ENCODE peak calls at places on chromosomes 7 and 10, in four cellular contexts. J is HL-60, B is GM12878, E is K562. N is an unnamed sample.

GRCh38 chr10:91022924-91023707 is 102.2 kb upstream of the ANKRD1 start:
- DNase-seq in E (no peak), J (no peak), B (no peak), N (no peak)

GRCh38 chr7:16753102-16753931 is at the start of gene TSPAN13:
- DNase-seq in J (peak; percentile 34), B (no peak), E (peak; percentile 95), N (peak; percentile 13)

GRCh38 chr7:4633012-4633411 is 49.1 kb upstream of the FOXK1 start:
- DNase-seq in E (peak; percentile 48), B (no peak), J (no peak), N (no peak)

GRCh38 chr7:111873963-111874693 is 311.8 kb upstream of the IMMP2L start:
- DNase-seq in J (no peak), B (no peak), E (no peak), N (no peak)

GRCh38 chr10:67282871-67283270 is 357.0 kb downstream of the LRRTM3 start:
- DNase-seq in B (no peak), J (no peak), E (no peak), N (no peak)

GRCh38 chr7:83930262-83930661 is 264.3 kb downstream of the SEMA3A start:
- DNase-seq in J (no peak), B (no peak), E (no peak), N (no peak)

GRCh38 chr10:62934258-62934657 is 118.1 kb upstream of the EGR2 start:
- DNase-seq in J (no peak), E (no peak), B (no peak), N (no peak)

GRCh38 chr7:157032128-157032527 is 21.7 kb upstream of the MNX1 start:
- DNase-seq in B (no peak), J (no peak), E (no peak), N (no peak)

GRCh38 chr7:26603631-26604030 is 260.8 kb downstream of the SKAP2 start:
- DNase-seq in J (no peak), E (no peak), B (no peak), N (no peak)

GRCh38 chr7:44955733-44956132 is 23.1 kb downstream of the MYO1G start:
- DNase-seq in J (no peak), B (no peak), E (peak; percentile 37), N (no peak)

GRCh38 chr10:35916791-35917190 is 274.7 kb upstream of the FZD8 start:
- DNase-seq in B (no peak), E (no peak), J (no peak), N (no peak)

GRCh38 chr10:72239409-72239808 is 23.3 kb upstream of the ASCC1 start:
- DNase-seq in B (no peak), E (no peak), J (no peak), N (no peak)

GRCh38 chr7:75644599-75644998 is 94.1 kb downstream of the HIP1 start:
- DNase-seq in E (peak; percentile 10), B (no peak), J (no peak), N (no peak)

GRCh38 chr7:47314728-47315601 is 266.9 kb downstream of the TNS3 start:
- DNase-seq in J (no peak), E (no peak), B (no peak), N (no peak)

GRCh38 chr10:31100662-31101061 is 69.0 kb upstream of the ZNF438 start:
- DNase-seq in B (no peak), E (no peak), J (no peak), N (no peak)

GRCh38 chr7:29639386-29639785 is 75.8 kb downstream of the PRR15 start:
- DNase-seq in J (no peak), E (no peak), B (no peak), N (no peak)

GRCh38 chr10:133465191-133465949 is 11.6 kb downstream of the SCART1 start:
- DNase-seq in J (no peak), B (no peak), E (no peak), N (no peak)

GRCh38 chr7:20804376-20804775 is 17.7 kb upstream of the SP8 start:
- DNase-seq in E (no peak), B (no peak), J (no peak), N (no peak)

GRCh38 chr7:112138453-112138852 is 67.7 kb downstream of the DOCK4 start:
- DNase-seq in B (no peak), J (no peak), E (no peak), N (no peak)

GRCh38 chr7:43535810-43536585 is 46.9 kb upstream of the STK17A start:
- DNase-seq in E (no peak), J (no peak), B (no peak), N (no peak)

GRCh38 chr10:26780793-26781601 is 79.8 kb downstream of the ABI1 start:
- DNase-seq in E (no peak), B (peak; percentile 69), J (no peak), N (no peak)

GRCh38 chr7:20268832-20269231 is 51.6 kb upstream of the MACC1 start:
- DNase-seq in E (no peak), B (no peak), J (no peak), N (no peak)

GRCh38 chr10:119370972-119371703 is 163.8 kb downstream of the GRK5 start:
- DNase-seq in B (no peak), E (no peak), J (no peak), N (no peak)

GRCh38 chr7:69577221-69577620 is 21.1 kb upstream of the AUTS2 start:
- DNase-seq in J (no peak), E (no peak), B (no peak), N (no peak)

GRCh38 chr10:33125522-33125921 is 167.5 kb upstream of the ITGB1 start:
- DNase-seq in B (no peak), J (no peak), E (no peak), N (no peak)

GRCh38 chr7:47496064-47496665 is 85.7 kb downstream of the TNS3 start:
- DNase-seq in J (no peak), B (no peak), E (no peak), N (no peak)

GRCh38 chr7:116786791-116787443 is 75.5 kb upstream of the CAPZA2 start:
- DNase-seq in J (peak; percentile 12), E (no peak), B (peak; percentile 58), N (peak; percentile 42)

GRCh38 chr10:127875916-127876315 is 16.8 kb downstream of the CLRN3 start:
- DNase-seq in E (no peak), B (no peak), J (no peak), N (no peak)

GRCh38 chr7:34747842-34748241 is 89.8 kb downstream of the NPSR1 start:
- DNase-seq in E (no peak), B (no peak), J (no peak), N (no peak)

GRCh38 chr7:107856806-107857540 is 34.0 kb upstream of the DLD start:
- DNase-seq in J (no peak), E (no peak), B (no peak), N (no peak)

GRCh38 chr7:39509912-39510311 is 56.3 kb upstream of the YAE1 start:
- DNase-seq in B (no peak), E (peak; percentile 28), J (no peak), N (no peak)

GRCh38 chr7:39501358-39501757 is 64.8 kb upstream of the YAE1 start:
- DNase-seq in E (no peak), J (no peak), B (no peak), N (no peak)

GRCh38 chr7:39509441-39509840 is 56.8 kb upstream of the YAE1 start:
- DNase-seq in B (no peak), J (no peak), E (no peak), N (no peak)

GRCh38 chr7:39507866-39508551 is 58.2 kb upstream of the YAE1 start:
- DNase-seq in J (peak; percentile 32), B (no peak), E (no peak), N (peak; percentile 2)

DNA sequence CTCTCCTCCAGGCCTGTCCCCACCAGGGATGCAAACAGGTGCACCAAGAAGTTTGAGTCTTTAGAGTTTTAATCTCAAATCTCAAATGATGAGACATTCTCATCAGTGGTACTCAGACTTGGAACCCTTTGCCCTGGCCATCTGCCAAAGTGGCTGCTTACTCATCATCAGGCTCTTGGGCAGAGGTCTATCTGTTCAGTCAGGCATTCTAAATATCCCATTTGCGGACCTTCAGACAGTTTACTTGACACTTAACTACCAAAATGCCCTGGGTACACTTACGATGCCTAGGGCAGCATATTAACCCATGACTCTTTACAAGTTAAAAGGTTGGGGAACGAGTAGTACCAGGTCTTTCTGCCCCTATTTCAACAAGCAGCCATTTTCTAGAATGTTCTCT is 61.2 kb upstream of the YAE1 start:
- DNase-seq in J (no peak), E (no peak), B (no peak), N (no peak)
- TF ChIP-seq SPI1 in J (no peak), E (no peak), B (no peak), N (no peak)

GRCh38 chr7:6344278-6344677 is 71.9 kb upstream of the CYTH3 start:
- DNase-seq in J (no peak), E (no peak), B (no peak), N (no peak)

GRCh38 chr7:6346581-6346980 is 74.2 kb upstream of the CYTH3 start:
- DNase-seq in J (no peak), E (no peak), B (no peak), N (no peak)

DNA sequence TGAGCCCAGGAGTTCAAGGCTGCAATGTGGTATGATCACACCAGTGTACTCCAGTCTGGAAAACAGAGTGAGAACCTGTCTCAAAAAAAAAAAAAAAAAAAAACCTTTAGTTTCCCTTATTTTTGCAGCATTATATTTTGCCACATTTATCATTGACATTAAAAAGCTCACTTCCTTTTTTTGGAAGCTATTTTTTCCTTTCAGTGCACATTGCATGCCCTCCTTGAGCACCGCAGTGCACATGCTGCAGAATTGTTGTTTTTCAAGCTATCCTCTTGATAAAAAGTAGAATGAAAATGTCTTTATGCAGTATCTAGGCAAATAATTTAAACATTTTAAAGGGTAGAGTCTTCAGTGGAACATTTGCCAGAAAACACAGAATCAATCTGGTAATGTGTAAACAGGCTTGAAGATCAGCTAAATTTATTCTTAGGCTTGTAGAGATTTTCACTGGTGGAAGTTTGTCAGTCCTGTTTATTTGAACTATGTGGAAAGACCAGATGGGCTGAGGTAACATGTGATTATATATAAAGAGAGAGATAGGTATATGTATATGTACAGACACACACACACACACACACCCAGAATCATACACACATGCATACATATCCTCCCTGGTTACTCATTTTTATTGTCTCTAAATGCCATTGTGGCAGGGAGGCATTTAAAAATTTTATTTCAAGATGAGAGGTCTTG is 77.8 kb upstream of the CYTH3 start:
- DNase-seq in E (no peak), J (peak; percentile 55), B (no peak), N (no peak)
- TF ChIP-seq SPI1 in E (no peak), J (peak; percentile 95), B (peak; percentile 85), N (peak; percentile 85)

DNA sequence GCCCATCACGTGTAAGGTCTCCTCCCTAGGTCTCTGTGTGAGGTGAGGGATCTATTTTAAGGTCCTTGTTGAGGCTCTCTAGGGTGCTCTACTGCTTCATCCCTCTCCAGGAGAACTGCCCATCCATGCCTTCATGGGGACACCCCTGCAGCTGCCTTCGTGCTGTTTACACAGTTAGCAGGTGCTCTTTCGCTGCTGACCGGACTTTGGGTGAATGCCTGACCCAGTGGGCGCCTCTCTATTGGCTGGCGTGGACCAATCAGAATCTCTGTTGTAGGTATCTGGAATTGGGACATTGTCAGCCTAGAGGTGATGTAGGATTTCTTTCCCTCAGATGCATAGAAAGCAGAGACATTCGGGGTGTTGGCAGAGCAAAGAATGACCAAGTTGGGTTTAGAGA is 38.7 kb upstream of the HMX3 start:
- DNase-seq in E (peak; percentile 12), B (no peak), J (no peak), N (no peak)
- TF ChIP-seq SPI1 in E (no peak), B (no peak), J (no peak), N (no peak)

GRCh38 chr7:260441-261281 is 29.3 kb upstream of the FOXL3 start:
- DNase-seq in J (no peak), B (no peak), E (no peak), N (no peak)

GRCh38 chr7:264541-265191 is 25.3 kb upstream of the FOXL3 start:
- DNase-seq in B (no peak), E (no peak), J (no peak), N (no peak)

GRCh38 chr7:261341-262250 is 28.4 kb upstream of the FOXL3 start:
- DNase-seq in E (no peak), J (no peak), B (no peak), N (no peak)

GRCh38 chr7:259751-260405 is 30.1 kb upstream of the FOXL3 start:
- DNase-seq in J (no peak), B (no peak), E (no peak), N (no peak)

GRCh38 chr7:262251-262572 is 27.8 kb upstream of the FOXL3 start:
- DNase-seq in E (no peak), B (no peak), J (no peak), N (no peak)
- TF ChIP-seq SPI1 in E (no peak), B (no peak), J (no peak), N (no peak)